ENCODE peak calls at places on chromosomes 1 and 21, in seven cellular contexts. H, Z, W, N, P, L and I are unnamed samples.
A peak's percentile ranks its signal among the peaks of the same experiment; 100 is the strongest.

GRCh38 chr21:41711416-41712023 is 55.3 kb downstream of the RIPK4 start:
- DNase-seq in H (no peak), P (no peak), W (no peak), Z (no peak), N (no peak), L (no peak), I (no peak)

GRCh38 chr1:3917761-3918160 is 17.7 kb upstream of the C1orf174 start:
- DNase-seq in H (no peak), W (no peak), P (no peak), N (no peak), Z (no peak), L (no peak), I (no peak)

GRCh38 chr21:31397939-31398338 is 53.9 kb upstream of the TIAM1 start:
- DNase-seq in H (no peak), W (no peak), L (no peak), Z (no peak), N (no peak), P (peak; percentile 46), I (no peak)

GRCh38 chr1:13794231-13795187 is 94.5 kb downstream of the PRDM2 start:
- DNase-seq in N (no peak), P (no peak), Z (no peak), H (no peak), L (no peak), W (no peak), I (no peak)

GRCh38 chr1:144101397-144102050 is 129.7 kb upstream of the FAM72C start:
- DNase-seq in P (no peak), N (no peak), Z (no peak), H (no peak), L (no peak), W (no peak), I (peak; percentile 0)

GRCh38 chr1:37720231-37721130 is 28.2 kb downstream of the CDCA8 start:
- DNase-seq in H (peak; percentile 48), N (no peak), Z (no peak), L (no peak), P (no peak), W (no peak), I (no peak)

GRCh38 chr21:29342394-29342957 is 43.8 kb downstream of the BACH1 start:
- DNase-seq in P (peak; percentile 14), W (no peak), H (no peak), L (no peak), Z (no peak), N (peak; percentile 32), I (no peak)

GRCh38 chr21:39647476-39647875 is 34.7 kb downstream of the B3GALT5 start:
- DNase-seq in H (no peak), W (no peak), N (no peak), Z (no peak), L (no peak), P (no peak), I (no peak)

GRCh38 chr1:34591751-34592629 is 162.9 kb upstream of the GJB5 start:
- DNase-seq in Z (no peak), N (peak; percentile 21), L (no peak), H (no peak), P (no peak), W (peak; percentile 7), I (no peak)

GRCh38 chr1:16122916-16123315 is 33.0 kb downstream of the EPHA2 start:
- DNase-seq in W (no peak), P (no peak), H (no peak), N (peak; percentile 20), Z (no peak), L (no peak), I (no peak)

GRCh38 chr1:66550243-66550642 is 16.3 kb downstream of the SGIP1 start:
- DNase-seq in P (no peak), Z (no peak), W (no peak), L (no peak), N (no peak), H (no peak), I (no peak)

GRCh38 chr1:91757760-91758545 is 128.0 kb downstream of the TGFBR3 start:
- DNase-seq in P (no peak), H (no peak), W (no peak), L (no peak), N (no peak), Z (no peak), I (no peak)

GRCh38 chr1:84174051-84174556 is 30.0 kb downstream of the PRKACB start:
- DNase-seq in H (no peak), W (peak; percentile 16), P (no peak), L (no peak), Z (peak; percentile 94), N (no peak), I (no peak)

GRCh38 chr1:173241528-173242347 is 34.6 kb upstream of the TNFSF4 start:
- DNase-seq in Z (no peak), N (peak; percentile 42), W (no peak), L (no peak), H (no peak), P (no peak), I (no peak)

GRCh38 chr1:30661311-30661710 is 62.1 kb downstream of the MATN1 start:
- DNase-seq in W (no peak), L (no peak), H (no peak), N (no peak), P (no peak), Z (no peak), I (no peak)

GRCh38 chr1:30659702-30660101 is 63.7 kb downstream of the MATN1 start:
- DNase-seq in P (no peak), W (no peak), N (no peak), L (no peak), H (no peak), Z (no peak), I (no peak)

GRCh38 chr1:30662291-30662840 is 61.0 kb downstream of the MATN1 start:
- DNase-seq in L (no peak), N (no peak), W (no peak), Z (no peak), H (no peak), P (no peak), I (no peak)

GRCh38 chr1:30658014-30658336 is 65.4 kb downstream of the MATN1 start:
- DNase-seq in Z (no peak), W (no peak), P (no peak), H (no peak), N (no peak), L (no peak), I (no peak)

GRCh38 chr1:30660241-30660640 is 63.1 kb downstream of the MATN1 start:
- DNase-seq in Z (no peak), W (no peak), P (no peak), N (no peak), L (no peak), H (no peak), I (no peak)
- TF ChIP-seq JUND in Z (no peak), W (no peak), P (no peak), N (no peak), L (no peak), H (no peak), I (no peak)

GRCh38 chr1:232140419-232141166 is 489.3 kb downstream of the SIPA1L2 start:
- DNase-seq in Z (no peak), H (no peak), N (no peak), P (no peak), W (no peak), L (no peak), I (no peak)

GRCh38 chr1:232143315-232143886 is 486.5 kb downstream of the SIPA1L2 start:
- DNase-seq in H (no peak), P (no peak), L (no peak), Z (no peak), W (no peak), N (no peak), I (no peak)

GRCh38 chr1:232144696-232145230 is 485.2 kb downstream of the SIPA1L2 start:
- DNase-seq in W (no peak), L (no peak), P (no peak), N (no peak), Z (no peak), H (no peak), I (no peak)

GRCh38 chr1:232145768-232146167 is 484.2 kb downstream of the SIPA1L2 start:
- DNase-seq in W (no peak), P (no peak), Z (no peak), L (no peak), H (no peak), N (no peak), I (no peak)

DNA sequence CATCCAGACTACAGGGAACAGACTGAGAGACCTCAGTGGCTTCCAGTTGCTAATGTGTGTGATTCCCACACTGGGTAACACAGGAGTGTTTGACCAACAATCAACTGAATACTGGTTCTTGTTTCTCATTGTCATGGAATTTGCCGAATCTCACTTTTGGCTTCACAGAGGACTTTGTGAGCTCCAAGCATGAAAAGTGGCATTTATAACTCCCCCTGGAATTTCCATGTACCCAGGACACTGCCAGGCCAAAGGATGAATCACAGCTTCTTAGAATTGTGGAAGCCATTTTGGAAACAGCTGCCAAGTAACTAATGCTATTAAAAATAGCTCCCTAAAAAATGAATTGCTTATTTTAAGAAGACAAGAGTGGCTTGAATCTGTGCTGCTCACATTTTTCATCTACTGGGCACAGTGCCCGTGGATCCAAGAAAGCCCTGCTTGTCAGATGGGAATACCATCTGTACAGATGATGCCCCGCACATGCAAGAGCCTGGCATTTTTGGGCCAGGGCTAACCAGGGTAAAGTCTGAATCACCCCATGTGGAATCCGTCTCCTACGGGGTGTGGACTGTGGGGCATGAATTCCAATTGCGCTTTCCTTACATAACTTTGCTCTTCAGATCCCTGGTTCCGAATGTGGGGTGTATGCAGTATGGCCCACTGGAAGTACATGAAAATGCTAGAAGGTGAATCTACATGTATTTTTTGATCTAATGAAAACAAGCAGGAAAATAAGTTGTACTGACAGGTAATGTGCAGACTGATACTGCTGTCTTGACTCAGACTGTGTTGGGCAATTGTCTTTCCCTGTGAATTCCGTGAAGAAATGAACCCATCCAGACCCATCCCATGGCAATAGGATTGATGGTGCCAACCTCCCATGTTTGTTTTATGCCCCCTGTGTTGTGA is 487.3 kb downstream of the SIPA1L2 start:
- DNase-seq in L (no peak), P (peak; percentile 6), N (no peak), W (no peak), Z (no peak), H (no peak), I (no peak)
- TF ChIP-seq JUND in L (no peak), P (peak; percentile 89), N (no peak), W (no peak), Z (no peak), H (no peak), I (no peak)

DNA sequence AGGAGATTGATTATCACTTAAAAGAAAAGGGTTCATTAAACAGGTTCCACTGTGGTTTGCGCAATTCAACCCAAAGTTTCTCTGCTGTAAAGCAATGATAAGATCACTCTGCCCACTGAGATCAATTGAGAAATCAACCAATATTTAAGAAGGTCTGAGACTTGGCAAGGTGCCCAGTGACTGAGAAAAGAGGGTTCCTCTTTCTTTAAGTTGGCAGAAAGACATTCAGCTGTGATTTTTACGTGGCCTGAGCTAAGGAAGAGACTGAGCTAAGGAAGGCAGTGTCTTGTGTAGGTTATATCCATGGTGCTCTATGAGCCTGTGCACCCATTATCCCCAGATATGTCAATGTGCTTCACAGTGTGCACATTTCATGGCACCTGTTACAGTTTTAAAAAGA is 344.1 kb downstream of the DISC1 start:
- DNase-seq in H (no peak), L (no peak), P (no peak), Z (no peak), N (no peak), W (no peak), I (no peak)
- TF ChIP-seq JUND in H (no peak), L (no peak), P (no peak), Z (no peak), N (no peak), W (no peak), I (no peak)

DNA sequence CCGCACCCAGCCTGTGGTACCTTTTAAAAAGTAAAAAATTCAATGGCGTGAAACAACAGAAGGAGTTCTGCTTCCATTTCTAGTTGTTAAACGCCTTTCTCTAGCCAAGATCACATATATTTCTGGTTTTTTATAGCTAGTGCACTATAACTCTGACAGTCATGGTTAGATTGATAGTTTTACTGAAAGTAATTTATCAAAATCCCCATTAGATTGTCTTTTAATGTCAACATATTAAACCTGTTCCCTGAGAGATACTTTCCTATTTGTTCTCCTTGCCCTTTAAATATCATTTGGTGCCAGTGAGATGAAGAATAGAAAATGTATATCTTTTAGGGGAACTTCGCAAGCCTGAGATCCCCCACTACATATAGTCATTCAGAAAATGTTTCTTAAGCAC is 7.3 kb downstream of the SMAP2 start:
- DNase-seq in N (no peak), W (no peak), L (no peak), H (no peak), P (no peak), Z (no peak), I (no peak)
- TF ChIP-seq JUND in N (no peak), W (no peak), L (no peak), H (no peak), P (no peak), Z (no peak), I (no peak)